ENCODE peak calls at places on chromosomes 2 and 18, in nine cellular contexts. Q, T, W, L, K, V, P, D and C are unnamed samples.

GRCh38 chr2:97761192-97761591 is 47.8 kb downstream of the ZAP70 start:
- DNase-seq in Q (no peak), T (peak; percentile 18), L (no peak), D (no peak), W (no peak), P (no peak), V (peak; percentile 45), K (no peak), C (no peak)

GRCh38 chr18:77360315-77361186 is 110.9 kb downstream of the GALR1 start:
- DNase-seq in L (no peak), V (no peak), T (no peak), P (peak; percentile 56), D (peak; percentile 50), Q (no peak), W (peak; percentile 13), K (no peak), C (no peak)

GRCh38 chr18:48719988-48720654 is 181.3 kb downstream of the CTIF start:
- DNase-seq in P (no peak), W (no peak), T (no peak), K (no peak), D (no peak), L (no peak), V (no peak), Q (no peak), C (no peak)

GRCh38 chr18:46630160-46630559 is 26.9 kb downstream of the LOXHD1 start:
- DNase-seq in V (no peak), T (no peak), D (no peak), W (peak; percentile 45), K (no peak), L (no peak), P (no peak), Q (no peak), C (no peak)

GRCh38 chr2:15112216-15112615 is 448.9 kb downstream of the NBAS start:
- DNase-seq in V (no peak), W (no peak), K (no peak), P (peak; percentile 41), L (no peak), T (no peak), Q (peak; percentile 21), D (peak; percentile 51), C (no peak)

GRCh38 chr2:128424806-128425205 is 106.1 kb upstream of the HS6ST1 start:
- DNase-seq in Q (no peak), D (no peak), W (no peak), V (peak; percentile 28), T (no peak), P (peak; percentile 35), L (no peak), K (no peak), C (no peak)

GRCh38 chr18:76483780-76484179 is 11.3 kb downstream of the ZNF516 start:
- DNase-seq in W (no peak), D (no peak), Q (no peak), V (no peak), P (no peak), L (no peak), T (no peak), K (no peak), C (no peak)

GRCh38 chr2:23586691-23587090 is 201.7 kb downstream of the KLHL29 start:
- DNase-seq in L (no peak), D (no peak), T (no peak), W (no peak), Q (no peak), P (peak; percentile 18), K (no peak), V (no peak), C (no peak)

GRCh38 chr18:26981373-26982082 is 116.0 kb upstream of the AQP4 start:
- DNase-seq in T (no peak), D (no peak), Q (no peak), P (no peak), L (no peak), W (no peak), V (no peak), K (no peak), C (no peak)

GRCh38 chr18:10563886-10564285 is 38.1 kb downstream of the NAPG start:
- DNase-seq in Q (no peak), L (no peak), K (peak; percentile 21), T (no peak), D (no peak), W (no peak), V (no peak), P (no peak), C (no peak)

GRCh38 chr2:171583566-171583965 is 61.3 kb downstream of the CYBRD1 start:
- DNase-seq in V (no peak), T (no peak), L (no peak), P (no peak), Q (no peak), D (no peak), K (no peak), W (no peak), C (no peak)

GRCh38 chr2:197803033-197803444 is 1.4 kb upstream of the PLCL1 start:
- DNase-seq in V (no peak), Q (peak; percentile 45), P (peak; percentile 58), T (no peak), K (no peak), D (peak; percentile 80), W (peak; percentile 71), L (no peak), C (peak; percentile 59)

GRCh38 chr18:24479371-24479770 is 18.9 kb downstream of the HRH4 start:
- DNase-seq in K (no peak), Q (no peak), D (no peak), W (no peak), V (no peak), L (no peak), T (no peak), P (no peak), C (no peak)

GRCh38 chr18:44564922-44565321 is 115.8 kb upstream of the SETBP1 start:
- DNase-seq in V (no peak), D (peak; percentile 59), W (no peak), L (peak; percentile 42), K (no peak), T (no peak), P (peak; percentile 19), Q (no peak), C (no peak)

GRCh38 chr2:178280261-178280852 is 86.0 kb downstream of the OSBPL6 start:
- DNase-seq in K (no peak), D (peak; percentile 36), L (peak; percentile 19), Q (peak; percentile 45), W (peak; percentile 70), V (no peak), T (no peak), P (peak; percentile 20), C (peak; percentile 51)

DNA sequence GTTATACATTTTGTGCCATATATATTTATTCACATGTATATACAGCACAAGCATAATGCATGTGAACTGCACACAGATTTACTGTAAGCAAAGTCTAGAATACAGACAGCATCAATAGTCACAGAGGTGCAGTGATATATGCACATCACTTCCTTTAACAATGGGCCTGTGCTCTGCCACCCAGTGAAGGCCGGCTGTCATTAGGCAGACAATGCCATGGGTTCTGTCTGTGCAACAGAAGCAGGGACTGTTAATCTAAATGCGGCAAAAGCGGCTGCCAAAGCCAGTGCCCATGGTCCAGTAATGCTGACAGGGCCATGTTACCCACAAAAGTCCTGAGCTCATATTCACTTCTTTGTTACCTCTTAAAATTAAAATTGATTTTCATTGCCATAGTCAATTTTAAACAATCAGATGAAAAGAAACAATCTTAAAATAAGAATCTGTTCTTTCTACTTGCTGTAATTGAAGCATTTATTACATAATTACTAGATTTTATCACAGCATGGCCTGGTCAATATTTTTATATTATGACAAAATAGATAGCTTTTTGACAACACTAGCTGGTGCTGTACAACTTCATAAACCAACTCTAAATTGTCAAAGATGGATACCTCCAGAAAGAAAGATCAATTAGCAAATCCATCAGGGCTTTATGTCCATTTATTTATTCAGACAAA is 232.0 kb downstream of the STK39 start:
- DNase-seq in W (no peak), T (no peak), D (no peak), Q (no peak), L (no peak), P (no peak), V (no peak), K (no peak), C (no peak)
- H3K27me3 ChIP-seq in W (no peaks in the 10 kb centered on the region), T (no peaks in the 10 kb centered on the region), D (no peaks in the 10 kb centered on the region), Q (no peaks in the 10 kb centered on the region), L (no peaks in the 10 kb centered on the region), P (no peaks in the 10 kb centered on the region), V (no peaks in the 10 kb centered on the region), K (no peaks in the 10 kb centered on the region), C (no peaks in the 10 kb centered on the region)

GRCh38 chr2:30516166-30516565 is 69.1 kb downstream of the LCLAT1 start:
- DNase-seq in L (no peak), K (no peak), T (no peak), Q (no peak), W (no peak), V (no peak), D (no peak), P (no peak), C (no peak)
- H3K9me3 ChIP-seq in L (no peaks in the 10 kb centered on the region), K (peaks cover 28% of the 10 kb centered on the region), T (no peaks in the 10 kb centered on the region), Q (peaks cover 3% of the 10 kb centered on the region), W (no peaks in the 10 kb centered on the region), V (peaks cover 16% of the 10 kb centered on the region), D (no peaks in the 10 kb centered on the region), P (no peaks in the 10 kb centered on the region), C (peaks cover 4% of the 10 kb centered on the region)

DNA sequence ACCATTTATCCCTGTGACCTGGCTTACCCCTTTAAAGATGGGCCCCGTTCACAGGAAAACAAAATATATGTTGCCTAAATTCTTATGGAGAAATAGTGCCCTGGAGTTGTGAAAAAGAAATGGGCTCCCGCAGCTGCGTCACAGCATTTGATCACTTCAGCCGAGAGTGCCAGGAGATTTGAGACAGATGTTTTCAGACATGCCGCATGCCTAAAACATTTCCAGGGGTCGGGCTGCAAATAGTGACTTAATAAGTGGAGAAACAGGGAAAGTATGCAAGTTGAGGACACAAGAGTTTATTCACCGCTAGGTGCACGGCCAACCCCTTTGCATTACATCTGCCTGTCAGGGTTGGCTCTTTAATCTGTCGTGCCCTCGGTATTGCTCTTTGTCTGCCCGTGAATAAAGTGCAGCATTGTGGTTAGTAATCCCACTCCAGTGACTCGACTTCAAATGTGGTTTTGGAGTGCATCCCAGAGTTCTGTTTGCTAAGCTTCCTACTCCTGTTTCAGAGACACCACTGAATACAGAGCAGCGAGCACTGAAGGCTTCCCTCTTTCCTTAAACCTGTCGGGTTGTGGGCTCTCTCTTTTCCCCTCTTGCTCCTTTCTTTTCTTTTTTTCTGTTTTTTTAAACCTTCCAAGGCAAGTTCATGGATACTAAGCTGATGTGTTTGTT is 187.5 kb downstream of the LTBP1 start:
- DNase-seq in V (peak; percentile 28), D (peak; percentile 36), Q (peak; percentile 59), K (peak; percentile 51), T (peak; percentile 26), W (no peak), P (peak; percentile 41), L (peak; percentile 36), C (no peak)
- TF ChIP-seq CTCF in V (no peak), D (peak; percentile 17), Q (no peak), K (no peak), T (no peak), W (no peak), P (no peak), L (no peak), C (no peak)

DNA sequence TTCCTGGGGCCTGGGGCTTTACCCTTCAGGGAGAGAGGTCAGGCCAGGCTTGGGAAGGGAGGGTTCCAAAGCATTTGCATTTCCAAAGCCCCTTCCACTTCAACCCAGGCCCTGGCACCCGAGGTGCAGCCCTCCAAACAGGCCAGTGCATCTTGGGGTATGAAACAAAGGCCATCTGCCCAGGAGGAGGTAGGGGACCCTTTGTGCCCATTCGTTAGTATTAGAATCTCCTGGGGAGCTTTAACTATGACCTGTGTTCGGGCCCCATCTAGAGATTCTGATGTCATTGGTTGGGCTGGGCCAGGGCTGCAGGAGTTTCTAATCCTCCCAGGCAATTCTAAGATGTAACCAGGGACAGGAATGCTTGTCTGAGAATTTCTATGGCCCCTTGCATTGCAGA is 73.6 kb downstream of the CIB4 start:
- DNase-seq in V (no peak), Q (no peak), D (no peak), T (no peak), K (no peak), W (no peak), L (no peak), P (no peak), C (peak; percentile 2)
- H3K27me3 ChIP-seq in V (peaks cover 2% of the 10 kb centered on the region), Q (no peaks in the 10 kb centered on the region), D (peaks cover 58% of the 10 kb centered on the region), T (peaks cover 91% of the 10 kb centered on the region), K (peaks cover 94% of the 10 kb centered on the region), W (peaks cover 97% of the 10 kb centered on the region), L (peaks cover 23% of the 10 kb centered on the region), P (peaks cover under 1% of the 10 kb centered on the region), C (no peaks in the 10 kb centered on the region)